ENCODE peak calls at places on chromosomes 2 and 18, in six cellular contexts. B, R, E, S, K and I are unnamed samples.

GRCh38 chr2:16625201-16625729 is 40.4 kb downstream of the CYRIA start:
- DNase-seq in E (peak), S (no peak), B (no peak), K (no peak), R (no peak), I (peak)

GRCh38 chr2:203732072-203732952 is 25.9 kb downstream of the CD28 start:
- DNase-seq in S (no peak), R (no peak), K (no peak), E (no peak), B (no peak), I (no peak)

GRCh38 chr2:27042159-27042661 is 9.3 kb upstream of the AGBL5 start:
- DNase-seq in K (no peak), E (peak), R (no peak), S (no peak), B (no peak), I (peak)

GRCh38 chr2:70403267-70404053 is 101.6 kb upstream of the FAM136A start:
- DNase-seq in E (peak), R (no peak), K (no peak), B (no peak), S (no peak), I (peak)

GRCh38 chr2:235416816-235417499 is 76.9 kb upstream of the AGAP1 start:
- DNase-seq in R (no peak), S (peak), K (no peak), B (no peak), E (peak), I (no peak)

GRCh38 chr2:176854062-176854461 is 358.5 kb upstream of the HNRNPA3 start:
- DNase-seq in K (no peak), R (no peak), B (no peak), S (no peak), E (no peak), I (no peak)

GRCh38 chr2:223100061-223100511 is 48.1 kb downstream of the KCNE4 start:
- DNase-seq in B (no peak), S (peak), E (peak), R (peak), K (peak), I (no peak)

GRCh38 chr2:219387284-219388126 is at the start of gene DNPEP:
- DNase-seq in R (peak), K (no peak), S (peak), B (peak), E (peak), I (peak)

GRCh38 chr2:117832905-117833613 is 18.6 kb downstream of the DDX18 start:
- DNase-seq in K (no peak), E (peak), S (peak), B (no peak), R (no peak), I (no peak)

GRCh38 chr2:150911766-150912280 is 349.8 kb downstream of the RBM43 start:
- DNase-seq in E (peak), K (peak), S (peak), B (no peak), R (peak), I (peak)

GRCh38 chr18:9066817-9067306 is 35.6 kb upstream of the NDUFV2 start:
- DNase-seq in R (no peak), B (no peak), E (peak), K (no peak), S (no peak), I (peak)

GRCh38 chr2:206250041-206250897 is 24.2 kb upstream of the ZDBF2 start:
- DNase-seq in R (no peak), S (peak), K (no peak), E (no peak), B (no peak), I (no peak)

GRCh38 chr18:9475643-9476580 is 599 bp downstream of the RALBP1 start:
- DNase-seq in K (no peak), B (peak), S (peak), R (peak), E (peak), I (peak)